ENCODE peak calls at places on chromosome 4, in ten cellular contexts. Y, S, D, K, M, B, R, O, J and A are unnamed samples. For H3K9me3, the result is how much of the 10 kb centered on the place peaks cover.

GRCh38 chr4:139175647-139176298 is 1.2 kb downstream of the ELF2 start:
- DNase-seq in Y (no peak), S (no peak), D (no peak), K (no peak), M (no peak), B (no peak), R (no peak), O (no peak), J (no peak), A (no peak)

GRCh38 chr4:152100378-152101201 is 339.8 kb upstream of the GATB start:
- DNase-seq in Y (no peak), S (no peak), D (no peak), K (no peak), M (no peak), B (no peak), R (no peak), O (no peak), J (peak), A (peak)

GRCh38 chr4:136329042-136329662 is 1203.1 kb downstream of the PCDH18 start:
- DNase-seq in Y (no peak), S (no peak), D (no peak), K (no peak), M (no peak), B (no peak), R (no peak), O (no peak), J (peak), A (no peak)

GRCh38 chr4:75698162-75698962 is 25.2 kb upstream of the G3BP2 start:
- DNase-seq in Y (no peak), S (no peak), D (no peak), K (no peak), M (no peak), B (no peak), R (no peak), O (no peak), J (no peak), A (no peak)

GRCh38 chr4:4430492-4431195 is 43.7 kb downstream of the NSG1 start:
- DNase-seq in Y (peak), S (peak), D (peak), K (no peak), M (peak), B (peak), R (no peak), O (peak), J (peak), A (no peak)

GRCh38 chr4:140400111-140400510 is 26.7 kb downstream of the SCOC start:
- DNase-seq in Y (no peak), S (no peak), D (no peak), K (no peak), M (no peak), B (no peak), R (no peak), O (no peak), J (no peak), A (no peak)

GRCh38 chr4:186723207-186724047 is at the start of gene FAT1:
- DNase-seq in Y (peak), S (peak), D (no peak), K (no peak), M (peak), B (peak), R (peak), O (peak), J (peak), A (peak)

GRCh38 chr4:40630335-40631021 is 814 bp upstream of the RBM47 start:
- DNase-seq in Y (no peak), S (peak), D (no peak), K (no peak), M (no peak), B (no peak), R (peak), O (peak), J (peak), A (peak)

GRCh38 chr4:22474636-22475310 is 41.1 kb downstream of the ADGRA3 start:
- DNase-seq in Y (peak), S (no peak), D (no peak), K (no peak), M (no peak), B (peak), R (no peak), O (no peak), J (peak), A (no peak)

GRCh38 chr4:98626350-98626749 is 32.1 kb downstream of the TSPAN5 start:
- DNase-seq in Y (no peak), S (peak), D (no peak), K (no peak), M (peak), B (peak), R (no peak), O (no peak), J (peak), A (peak)

GRCh38 chr4:88807499-88807898 is 109.9 kb upstream of the NAP1L5 start:
- DNase-seq in Y (no peak), S (no peak), D (no peak), K (no peak), M (peak), B (no peak), R (no peak), O (no peak), J (no peak), A (no peak)

GRCh38 chr4:187887886-187888285 is 107.7 kb upstream of the ZFP42 start:
- DNase-seq in Y (no peak), S (no peak), D (no peak), K (no peak), M (no peak), B (no peak), R (no peak), O (no peak), J (no peak), A (no peak)

GRCh38 chr4:18192901-18193300 is 171.3 kb upstream of the LCORL start:
- DNase-seq in Y (no peak), S (no peak), D (peak), K (no peak), M (no peak), B (no peak), R (no peak), O (no peak), J (no peak), A (no peak)
- H3K9me3 ChIP-seq in Y (under half), S (under half), D (under half), K (under half), M (under half), B (under half), R (under half), O (under half), J (under half), A (under half)

DNA sequence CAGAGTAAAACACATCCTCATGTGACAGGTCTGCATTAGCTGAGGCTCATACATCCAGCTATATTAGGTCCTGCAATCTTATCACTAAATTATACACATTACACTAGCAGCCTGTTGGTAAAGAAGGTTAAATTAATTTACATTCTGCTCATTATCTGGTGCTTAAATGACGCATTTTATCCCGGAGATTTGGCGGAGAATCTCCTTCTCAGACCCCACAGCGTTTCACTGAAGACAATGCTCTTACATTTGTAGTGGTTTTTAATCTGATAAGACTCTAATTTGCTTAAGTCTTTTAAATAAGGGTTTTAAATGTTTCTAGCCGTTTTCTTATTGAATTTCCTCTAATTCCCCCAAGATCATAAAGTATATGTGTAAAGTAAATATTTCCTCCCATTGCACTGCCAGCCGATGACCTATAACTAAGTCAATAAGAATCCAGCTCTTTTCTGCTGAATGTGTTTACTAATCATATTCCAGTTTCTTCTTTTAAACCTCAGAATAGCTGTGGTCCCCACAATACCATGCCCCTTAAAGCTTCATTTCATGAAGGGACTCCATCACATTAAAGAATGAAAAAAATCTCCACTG is 2.1 kb upstream of the PITX2 start:
- DNase-seq in Y (no peak), S (no peak), D (no peak), K (no peak), M (no peak), B (no peak), R (no peak), O (no peak), J (no peak), A (no peak)
- H3K9me3 ChIP-seq in Y (under half), S (under half), D (under half), K (under half), M (under half), B (under half), R (under half), O (under half), J (under half), A (under half)

DNA sequence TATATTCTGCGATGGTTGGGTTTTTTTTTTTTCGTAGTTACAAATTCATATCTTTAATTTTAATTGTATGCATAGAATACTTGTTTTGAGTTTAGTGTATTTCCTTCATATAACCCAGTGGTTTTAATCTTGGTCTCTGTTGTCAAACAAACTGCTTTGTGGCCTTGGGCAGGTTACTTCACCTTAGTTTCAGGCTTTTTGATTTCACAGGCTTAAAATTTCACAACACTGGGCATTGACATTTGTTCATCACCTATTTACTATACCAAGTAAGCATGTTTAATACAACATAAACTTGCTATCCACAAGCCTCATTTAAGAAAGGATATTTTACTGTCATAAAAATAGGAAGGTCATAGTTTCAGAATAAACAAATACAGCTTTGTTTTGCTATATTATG is 14.7 kb downstream of the RAPGEF2 start:
- DNase-seq in Y (peak), S (no peak), D (no peak), K (no peak), M (no peak), B (no peak), R (no peak), O (no peak), J (no peak), A (no peak)
- H3K9me3 ChIP-seq in Y (under half), S (under half), D (under half), K (under half), M (under half), B (under half), R (under half), O (under half), J (under half), A (under half)

GRCh38 chr4:33714971-33715370 is 2529.3 kb downstream of the ARAP2 start:
- DNase-seq in Y (no peak), S (no peak), D (no peak), K (no peak), M (no peak), B (no peak), R (no peak), O (no peak), J (peak), A (no peak)

DNA sequence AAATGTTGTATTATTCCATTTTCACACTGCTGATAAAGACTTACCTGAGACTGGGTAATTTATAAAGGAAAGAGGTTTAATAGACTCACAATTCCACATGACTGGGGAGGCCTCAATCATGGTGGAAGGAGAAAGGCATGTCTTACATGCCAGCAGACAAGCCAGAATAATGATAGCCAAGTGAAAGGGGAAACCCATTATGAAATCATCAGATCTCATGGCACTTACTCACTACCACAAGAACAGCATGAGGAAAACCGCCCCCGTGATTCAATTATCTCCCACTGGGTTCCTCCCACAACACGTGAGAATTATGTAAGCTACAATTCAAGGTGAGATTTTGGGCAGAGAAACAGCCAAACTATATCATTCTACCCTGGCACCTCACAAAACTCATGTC is 2535.1 kb downstream of the ARAP2 start:
- DNase-seq in Y (no peak), S (no peak), D (no peak), K (no peak), M (peak), B (peak), R (no peak), O (no peak), J (no peak), A (no peak)
- H3K9me3 ChIP-seq in Y (half or more), S (under half), D (under half), K (under half), M (under half), B (under half), R (under half), O (under half), J (under half), A (under half)

DNA sequence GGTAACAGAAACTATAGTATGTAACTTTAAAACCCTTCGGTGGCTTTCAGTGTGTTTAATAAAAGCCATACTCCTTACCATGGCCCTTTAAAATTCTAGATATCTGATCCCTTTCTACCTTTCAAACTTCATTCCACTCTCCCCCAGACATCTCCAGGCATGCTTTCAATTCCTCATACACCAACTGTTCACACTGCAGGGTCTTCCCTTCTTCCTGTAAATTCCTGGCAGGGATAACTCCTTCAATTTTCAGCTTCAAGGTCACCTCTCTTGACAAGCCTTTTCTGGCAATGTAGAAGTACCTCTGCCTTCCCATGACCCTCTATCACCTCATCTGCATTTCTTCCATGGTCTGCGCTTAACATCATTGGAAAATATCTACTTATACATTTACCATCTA is 60.8 kb downstream of the WDFY3 start:
- DNase-seq in Y (no peak), S (no peak), D (no peak), K (no peak), M (no peak), B (no peak), R (no peak), O (no peak), J (no peak), A (no peak)
- H3K9me3 ChIP-seq in Y (under half), S (under half), D (under half), K (under half), M (under half), B (under half), R (under half), O (under half), J (under half), A (under half)

DNA sequence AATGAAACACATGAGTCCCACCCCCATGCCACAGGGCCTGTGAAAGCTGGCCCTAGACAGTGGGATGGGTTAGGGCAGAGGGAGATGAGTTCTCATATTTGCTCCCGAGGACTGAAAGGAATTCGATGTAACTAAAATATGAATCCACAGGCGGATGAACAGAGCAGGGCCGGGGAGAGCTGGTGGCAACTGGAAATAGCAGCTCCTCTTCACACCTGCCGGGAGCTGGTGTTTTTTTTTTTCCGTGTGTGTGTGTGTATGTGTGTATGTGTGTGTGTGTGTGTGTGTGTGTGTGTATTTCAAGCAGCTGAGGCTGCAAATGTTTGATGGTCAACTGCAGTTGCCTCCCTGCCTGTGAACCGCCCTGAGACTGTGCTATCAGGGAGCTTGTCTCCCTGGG is 115.1 kb upstream of the PSAPL1 start:
- DNase-seq in Y (no peak), S (no peak), D (no peak), K (no peak), M (no peak), B (no peak), R (no peak), O (no peak), J (no peak), A (no peak)
- H3K9me3 ChIP-seq in Y (under half), S (under half), D (under half), K (under half), M (under half), B (under half), R (under half), O (under half), J (under half), A (under half)

DNA sequence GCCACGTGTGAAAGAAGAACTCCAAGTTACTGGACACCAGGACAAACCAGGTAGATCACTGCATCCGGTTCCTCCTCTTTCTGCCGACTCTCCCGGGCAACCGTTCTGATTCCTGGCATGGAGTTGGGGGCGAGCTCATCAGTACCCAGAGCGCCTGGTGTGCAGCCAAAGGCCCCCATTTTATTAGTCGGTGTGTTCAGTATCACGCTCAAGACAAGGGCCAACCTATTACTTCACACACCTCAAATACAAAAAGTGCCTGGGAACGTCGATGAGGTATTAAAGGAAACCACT is 2.8 kb upstream of the CTBP1 start:
- DNase-seq in Y (no peak), S (no peak), D (no peak), K (no peak), M (no peak), B (no peak), R (no peak), O (no peak), J (no peak), A (no peak)
- H3K9me3 ChIP-seq in Y (under half), S (under half), D (under half), K (under half), M (under half), B (under half), R (under half), O (under half), J (under half), A (under half)

DNA sequence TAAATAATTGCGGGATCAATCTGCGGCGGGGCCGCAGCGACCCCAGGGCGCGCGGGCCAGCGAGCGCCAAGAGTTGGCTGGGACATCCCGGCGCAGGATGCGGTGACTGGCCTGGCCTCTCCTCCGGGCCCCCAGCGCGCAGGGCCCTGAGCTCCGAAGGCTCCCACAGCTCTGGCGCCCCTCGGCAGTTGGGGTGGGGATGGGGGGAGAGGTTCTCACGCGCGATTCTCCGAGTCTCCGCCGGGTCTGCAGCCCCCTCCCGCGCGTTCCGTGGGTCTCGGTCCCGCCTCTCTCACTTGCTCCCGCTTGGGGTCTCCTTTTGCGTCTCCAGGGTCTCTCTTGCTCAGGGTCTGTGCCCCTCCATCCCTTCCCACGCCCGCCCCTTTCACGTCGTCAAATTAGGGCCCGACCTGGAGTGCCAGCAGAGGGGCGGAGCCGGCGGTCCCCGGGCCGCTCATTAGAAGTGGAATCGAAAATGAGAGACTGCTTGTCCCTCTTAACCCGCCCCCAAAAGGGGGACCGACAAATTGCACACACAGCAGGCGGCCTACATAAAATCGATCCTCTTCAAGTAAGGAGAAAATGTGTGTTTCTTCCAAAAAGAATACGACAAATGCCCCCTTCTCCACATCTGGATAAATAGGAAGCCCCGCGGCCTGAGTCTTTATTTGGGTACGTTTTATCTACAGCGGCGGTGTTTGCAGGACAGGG is 859 bp upstream of the NKX1-1 start:
- DNase-seq in Y (no peak), S (no peak), D (peak), K (no peak), M (no peak), B (no peak), R (no peak), O (peak), J (no peak), A (no peak)
- H3K9me3 ChIP-seq in Y (under half), S (under half), D (under half), K (under half), M (under half), B (under half), R (under half), O (under half), J (under half), A (under half)

GRCh38 chr4:634599-634985 is 9.2 kb downstream of the PDE6B start:
- DNase-seq in Y (no peak), S (no peak), D (no peak), K (no peak), M (no peak), B (no peak), R (no peak), O (no peak), J (no peak), A (no peak)
- H3K9me3 ChIP-seq in Y (under half), S (under half), D (under half), K (under half), M (under half), B (under half), R (under half), O (under half), J (under half), A (under half)

GRCh38 chr4:161900110-161900509 is 263.7 kb downstream of the FSTL5 start:
- DNase-seq in Y (no peak), S (no peak), D (no peak), K (no peak), M (no peak), B (no peak), R (no peak), O (no peak), J (no peak), A (no peak)

GRCh38 chr4:161893566-161893965 is 270.2 kb downstream of the FSTL5 start:
- DNase-seq in Y (no peak), S (no peak), D (no peak), K (no peak), M (no peak), B (no peak), R (no peak), O (no peak), J (no peak), A (no peak)

GRCh38 chr4:161894014-161894413 is 269.8 kb downstream of the FSTL5 start:
- DNase-seq in Y (no peak), S (no peak), D (no peak), K (no peak), M (no peak), B (no peak), R (no peak), O (no peak), J (no peak), A (no peak)

GRCh38 chr4:161894493-161895167 is 269.2 kb downstream of the FSTL5 start:
- DNase-seq in Y (no peak), S (no peak), D (no peak), K (no peak), M (no peak), B (no peak), R (no peak), O (no peak), J (no peak), A (peak)
- H3K9me3 ChIP-seq in Y (under half), S (under half), D (under half), K (under half), M (under half), B (under half), R (under half), O (under half), J (under half), A (under half)